ENCODE peak calls at places on chromosomes 5 and 9, in nine cellular contexts. B is ovary, A is suprapubic skin, N is HCT116, V is GM23338, F is esophagus muscularis mucosa, M is stomach, E is mammary epithelial cell, D is SK-N-SH. I is an unnamed sample.

GRCh38 chr5:177094224-177095087 is 7.7 kb downstream of the FGFR4 start:
- DNase-seq in B (peak), A (no peak), N (no peak), V (no peak), F (no peak), M (peak), E (no peak), D (peak), I (peak)

GRCh38 chr9:68685770-68686169 is 19.3 kb upstream of the PIP5K1B start:
- DNase-seq in B (no peak), A (no peak), N (peak), V (peak), F (peak), M (peak), E (no peak), D (peak), I (no peak)

GRCh38 chr5:75091597-75091996 is 39.2 kb upstream of the GCNT4 start:
- DNase-seq in B (no peak), A (no peak), N (no peak), V (no peak), F (no peak), M (no peak), E (peak), D (no peak), I (no peak)

GRCh38 chr9:125732562-125732961 is 14.6 kb upstream of the PBX3 start:
- DNase-seq in B (no peak), A (no peak), N (no peak), V (peak), F (peak), M (no peak), E (no peak), D (no peak), I (no peak)

GRCh38 chr9:100457517-100457916 is 15.4 kb upstream of the TMEFF1 start:
- DNase-seq in B (no peak), A (no peak), N (no peak), V (no peak), F (no peak), M (no peak), E (no peak), D (no peak), I (no peak)

GRCh38 chr9:131500939-131501541 is 1.7 kb upstream of the POMT1 start:
- DNase-seq in B (no peak), A (no peak), N (no peak), V (no peak), F (no peak), M (no peak), E (peak), D (no peak), I (no peak)

GRCh38 chr9:71769175-71770165 is 1.2 kb upstream of the CEMIP2 start:
- DNase-seq in B (peak), A (peak), N (peak), V (peak), F (peak), M (peak), E (peak), D (peak), I (peak)

GRCh38 chr9:83932001-83932400 is 10.8 kb upstream of the KIF27 start:
- DNase-seq in B (no peak), A (no peak), N (no peak), V (no peak), F (no peak), M (no peak), E (no peak), D (no peak), I (no peak)

GRCh38 chr9:17063535-17064135 is 71.2 kb upstream of the CNTLN start:
- DNase-seq in B (no peak), A (no peak), N (peak), V (peak), F (no peak), M (no peak), E (peak), D (peak), I (no peak)

GRCh38 chr5:160657622-160658458 is 194.2 kb downstream of the ATP10B start:
- DNase-seq in B (no peak), A (no peak), N (no peak), V (no peak), F (peak), M (no peak), E (no peak), D (no peak), I (no peak)

GRCh38 chr9:69590241-69590640 is 81.9 kb downstream of the APBA1 start:
- DNase-seq in B (no peak), A (no peak), N (no peak), V (no peak), F (no peak), M (no peak), E (no peak), D (no peak), I (no peak)

GRCh38 chr9:109733690-109734089 is 46.3 kb upstream of the PALM2AKAP2 start:
- DNase-seq in B (no peak), A (no peak), N (no peak), V (peak), F (no peak), M (no peak), E (peak), D (no peak), I (no peak)

GRCh38 chr9:88658311-88658822 is 123.4 kb downstream of the NXNL2 start:
- DNase-seq in B (no peak), A (no peak), N (no peak), V (no peak), F (no peak), M (no peak), E (peak), D (no peak), I (no peak)

GRCh38 chr9:133568186-133568585 is 33.7 kb downstream of the ADAMTSL2 start:
- DNase-seq in B (no peak), A (no peak), N (no peak), V (no peak), F (no peak), M (no peak), E (no peak), D (no peak), I (no peak)

GRCh38 chr5:10724799-10725507 is 36.1 kb downstream of the DAP start:
- DNase-seq in B (no peak), A (no peak), N (peak), V (peak), F (no peak), M (peak), E (peak), D (peak), I (peak)

GRCh38 chr9:124297553-124297905 is 39.8 kb downstream of the NEK6 start:
- DNase-seq in B (peak), A (no peak), N (peak), V (peak), F (no peak), M (peak), E (peak), D (no peak), I (no peak)

GRCh38 chr9:83199240-83199639 is 136.3 kb upstream of the RASEF start:
- DNase-seq in B (peak), A (no peak), N (peak), V (peak), F (no peak), M (peak), E (peak), D (peak), I (no peak)

GRCh38 chr9:90631964-90632363 is 10.7 kb downstream of the DIRAS2 start:
- DNase-seq in B (no peak), A (no peak), N (no peak), V (no peak), F (no peak), M (no peak), E (no peak), D (no peak), I (no peak)

GRCh38 chr5:142253938-142254895 is 70.6 kb downstream of the SPRY4 start:
- DNase-seq in B (no peak), A (no peak), N (no peak), V (no peak), F (no peak), M (no peak), E (no peak), D (no peak), I (no peak)

GRCh38 chr5:55535199-55535905 is 588 bp upstream of the PLPP1 start:
- DNase-seq in B (no peak), A (no peak), N (no peak), V (peak), F (no peak), M (no peak), E (no peak), D (no peak), I (no peak)

GRCh38 chr5:119330367-119331183 is 25.2 kb upstream of the TNFAIP8 start:
- DNase-seq in B (no peak), A (no peak), N (no peak), V (no peak), F (no peak), M (no peak), E (peak), D (no peak), I (no peak)

GRCh38 chr5:83538788-83539535 is 67.4 kb downstream of the VCAN start:
- DNase-seq in B (no peak), A (no peak), N (no peak), V (no peak), F (no peak), M (no peak), E (no peak), D (no peak), I (no peak)

GRCh38 chr5:123297866-123298265 is 125.3 kb downstream of the CEP120 start:
- DNase-seq in B (no peak), A (no peak), N (no peak), V (no peak), F (no peak), M (no peak), E (no peak), D (no peak), I (no peak)

GRCh38 chr5:157050050-157050449 is 8.9 kb downstream of the HAVCR1 start:
- DNase-seq in B (no peak), A (no peak), N (no peak), V (no peak), F (no peak), M (no peak), E (no peak), D (no peak), I (no peak)

GRCh38 chr5:91235194-91235793 is 147.8 kb downstream of the ARRDC3 start:
- DNase-seq in B (peak), A (no peak), N (no peak), V (no peak), F (no peak), M (no peak), E (no peak), D (no peak), I (no peak)

GRCh38 chr9:120526493-120526892 is 53.5 kb downstream of the CDK5RAP2 start:
- DNase-seq in B (no peak), A (no peak), N (no peak), V (no peak), F (no peak), M (no peak), E (no peak), D (no peak), I (no peak)

DNA sequence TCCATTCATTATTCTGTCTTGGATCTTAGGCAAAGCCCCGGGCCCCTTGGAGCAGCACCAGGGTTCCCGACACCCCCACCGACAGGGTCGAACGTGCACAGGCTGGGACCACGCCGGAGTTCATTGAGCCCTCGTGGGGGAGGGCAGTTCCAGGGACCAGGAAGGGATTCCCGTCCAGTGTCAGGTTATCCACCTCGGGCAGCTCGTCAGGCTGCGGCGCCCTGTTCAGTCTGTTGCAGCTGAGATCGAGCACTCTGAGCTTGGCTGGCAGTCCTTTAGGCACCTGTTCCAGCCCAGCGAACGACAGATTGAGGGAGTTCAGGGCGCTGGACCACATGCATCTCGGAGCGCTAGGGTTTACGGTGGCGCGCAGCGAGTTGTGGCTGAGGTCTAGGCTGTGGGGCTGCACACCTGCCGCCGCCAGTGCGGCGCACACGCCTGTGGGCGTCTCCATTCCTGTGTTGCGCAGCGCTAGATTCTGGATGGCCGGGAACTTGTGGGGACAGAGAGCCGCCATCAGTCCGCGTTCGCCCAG is 1.1 kb downstream of the CD14 start:
- DNase-seq in B (no peak), A (no peak), N (no peak), V (peak), F (no peak), M (no peak), E (no peak), D (no peak), I (no peak)
- H3K4me3 ChIP-seq in B (peak), A (peak), N (no peak), V (peak), F (peak), M (peak), E (peak), D (no peak), I (peak)

GRCh38 chr5:38515648-38516047 is 40.8 kb downstream of the LIFR start:
- DNase-seq in B (no peak), A (no peak), N (peak), V (no peak), F (no peak), M (no peak), E (no peak), D (peak), I (no peak)
- TF ChIP-seq CTCF in B (no peak), A (no peak), N (peak), V (no peak), F (peak), M (no peak), E (peak), D (peak), I (no peak)

GRCh38 chr5:34597034-34597433 is 59.1 kb upstream of the RAI14 start:
- DNase-seq in B (no peak), A (no peak), N (no peak), V (no peak), F (no peak), M (no peak), E (no peak), D (no peak), I (no peak)

GRCh38 chr5:34600118-34600493 is 56.0 kb upstream of the RAI14 start:
- DNase-seq in B (no peak), A (no peak), N (no peak), V (no peak), F (no peak), M (no peak), E (no peak), D (no peak), I (no peak)

GRCh38 chr5:34603378-34603777 is 52.8 kb upstream of the RAI14 start:
- DNase-seq in B (no peak), A (no peak), N (no peak), V (no peak), F (no peak), M (no peak), E (no peak), D (no peak), I (no peak)

GRCh38 chr5:34598177-34598794 is 57.8 kb upstream of the RAI14 start:
- DNase-seq in B (no peak), A (no peak), N (peak), V (no peak), F (no peak), M (no peak), E (peak), D (no peak), I (no peak)

GRCh38 chr5:34599471-34600117 is 56.5 kb upstream of the RAI14 start:
- DNase-seq in B (no peak), A (no peak), N (no peak), V (no peak), F (no peak), M (no peak), E (peak), D (no peak), I (no peak)
- H3K27ac ChIP-seq in B (no peak), A (no peak), N (no peak), V (no peak), F (no peak), M (no peak), E (peak), D (peak), I (no peak)

DNA sequence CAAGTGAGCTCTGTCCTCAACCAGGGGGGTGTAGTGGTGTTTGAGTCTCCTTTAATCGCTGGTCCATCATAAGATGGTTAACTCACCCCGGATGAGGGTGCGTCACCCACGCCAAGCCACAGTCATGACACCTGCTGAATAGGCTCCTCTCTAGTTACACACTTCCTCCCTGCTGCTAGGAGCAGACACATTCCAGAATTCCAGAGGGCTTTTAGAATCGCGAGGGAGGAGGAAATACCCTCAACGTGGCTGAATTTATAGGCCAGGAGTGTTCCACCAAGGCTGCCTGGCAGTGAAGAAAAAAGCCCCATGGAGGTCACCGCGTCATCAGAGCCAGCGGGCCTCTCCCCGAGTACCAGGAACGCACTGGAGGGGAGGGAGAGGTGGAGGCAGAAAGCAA is 5.1 kb downstream of the GLRX start:
- DNase-seq in B (no peak), A (no peak), N (no peak), V (peak), F (no peak), M (no peak), E (no peak), D (no peak), I (no peak)
- H3K4me3 ChIP-seq in B (no peak), A (peak), N (no peak), V (no peak), F (peak), M (peak), E (no peak), D (no peak), I (peak)

DNA sequence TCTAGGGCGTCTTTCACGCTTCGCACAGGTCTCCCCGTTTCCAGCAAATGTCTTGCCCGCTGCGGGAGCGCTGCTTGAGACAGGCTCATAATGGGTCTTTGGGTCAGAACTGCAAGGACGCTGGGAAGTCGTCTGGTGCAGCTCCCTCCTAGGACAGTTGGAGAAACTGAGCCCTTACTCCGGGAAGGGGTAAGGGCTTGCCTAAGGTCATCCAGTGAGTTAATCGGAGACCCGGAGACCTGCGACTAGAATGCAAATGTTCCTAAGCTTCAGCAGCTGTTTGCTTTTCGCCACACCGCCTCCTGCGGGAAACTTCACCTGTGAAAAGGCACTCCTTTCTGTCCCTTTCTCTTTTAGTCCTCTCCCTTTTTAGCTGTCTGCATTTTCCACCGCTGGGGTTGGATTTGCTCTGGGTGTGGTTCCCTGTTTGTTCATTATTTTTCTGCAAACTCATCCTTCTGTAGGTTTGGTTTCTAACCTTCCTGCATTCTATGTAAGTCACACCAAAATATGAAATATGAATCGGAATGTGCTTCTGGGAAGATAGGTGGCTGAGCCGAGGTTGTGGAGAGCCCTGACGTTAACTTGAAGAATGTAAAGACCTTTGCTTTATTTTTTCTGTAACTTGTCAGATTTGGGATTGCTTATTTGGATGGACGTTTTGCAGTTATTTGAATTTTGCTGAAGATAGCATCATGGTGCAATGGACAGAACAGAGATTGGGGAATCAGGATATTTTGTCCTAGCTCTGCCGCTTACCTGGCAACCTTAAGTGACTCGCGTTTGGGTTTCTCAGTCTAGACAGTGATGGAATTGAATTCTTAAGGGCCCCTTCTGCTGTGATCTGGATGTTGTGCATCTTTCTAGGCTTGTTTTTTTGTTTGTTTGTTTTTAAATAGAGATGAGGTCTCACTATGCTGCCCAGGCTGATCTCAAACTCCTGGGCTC is 909 bp downstream of the SLC36A1 start:
- DNase-seq in B (peak), A (no peak), N (no peak), V (peak), F (no peak), M (peak), E (peak), D (no peak), I (no peak)
- TF ChIP-seq CTCF in B (no peak), A (no peak), N (peak), V (peak), F (no peak), M (no peak), E (peak), D (peak), I (no peak)

GRCh38 chr9:112795946-112796345 is 45.4 kb downstream of the SNX30 start:
- DNase-seq in B (no peak), A (no peak), N (no peak), V (no peak), F (no peak), M (no peak), E (no peak), D (no peak), I (no peak)
- H3K27ac ChIP-seq in B (no peak), A (no peak), N (no peak), V (no peak), F (no peak), M (no peak), E (no peak), D (no peak), I (peak)